ENCODE peak calls at places on chromosomes 2 and 18, in nine cellular contexts. N is K562, T is GM23338, H is Peyer's patch, U is AG09309, M is endothelial cell of umbilical vein, F is GM06990, L is cardiac fibroblast, C is neural crest cell. S is an unnamed sample.

GRCh38 chr18:34117319-34117718 is 107.4 kb downstream of the NOL4 start:
- DNase-seq in N (no peak), T (peak), H (no peak), U (no peak), M (no peak), F (no peak), L (no peak), C (no peak), S (no peak)

GRCh38 chr2:74457549-74458131 is 598 bp upstream of the WBP1 start:
- DNase-seq in N (no peak), T (peak), H (peak), U (no peak), M (no peak), F (peak), L (no peak), C (peak), S (peak)

GRCh38 chr2:182302174-182302573 is 124.7 kb downstream of the PDE1A start:
- DNase-seq in N (no peak), T (no peak), H (no peak), U (peak), M (no peak), F (no peak), L (peak), C (no peak), S (no peak)

GRCh38 chr2:215299337-215299859 is 12.5 kb upstream of the ATIC start:
- DNase-seq in N (peak), T (no peak), H (no peak), U (no peak), M (no peak), F (no peak), L (no peak), C (no peak), S (no peak)

GRCh38 chr2:231563378-231563961 is 29.2 kb upstream of the TEX44 start:
- DNase-seq in N (peak), T (peak), H (no peak), U (peak), M (peak), F (no peak), L (peak), C (peak), S (peak)

GRCh38 chr18:72160504-72161445 is 383.4 kb downstream of the CBLN2 start:
- DNase-seq in N (no peak), T (no peak), H (no peak), U (no peak), M (no peak), F (no peak), L (no peak), C (no peak), S (no peak)

GRCh38 chr2:177908182-177908581 is 164.4 kb downstream of the PDE11A start:
- DNase-seq in N (no peak), T (peak), H (no peak), U (no peak), M (no peak), F (no peak), L (no peak), C (no peak), S (no peak)

GRCh38 chr2:242038928-242039341 is 169.4 kb downstream of the RTP5 start:
- DNase-seq in N (no peak), T (no peak), H (no peak), U (no peak), M (no peak), F (no peak), L (no peak), C (no peak), S (no peak)

GRCh38 chr2:100260712-100261620 is 61.3 kb downstream of the LONRF2 start:
- DNase-seq in N (peak), T (peak), H (peak), U (peak), M (peak), F (no peak), L (peak), C (peak), S (peak)

GRCh38 chr18:32381761-32382160 is 88.9 kb downstream of the GAREM1 start:
- DNase-seq in N (no peak), T (no peak), H (no peak), U (no peak), M (no peak), F (no peak), L (no peak), C (no peak), S (no peak)

GRCh38 chr2:233184669-233185068 is 66.8 kb upstream of the ATG16L1 start:
- DNase-seq in N (no peak), T (no peak), H (no peak), U (no peak), M (no peak), F (no peak), L (no peak), C (no peak), S (no peak)

GRCh38 chr2:104033399-104033798 is 820.5 kb upstream of the POU3F3 start:
- DNase-seq in N (no peak), T (peak), H (no peak), U (no peak), M (no peak), F (no peak), L (peak), C (no peak), S (peak)

GRCh38 chr2:234463626-234464290 is 33.1 kb downstream of the ARL4C start:
- DNase-seq in N (no peak), T (no peak), H (peak), U (no peak), M (no peak), F (no peak), L (no peak), C (no peak), S (peak)

GRCh38 chr2:31353121-31353520 is 61.4 kb downstream of the XDH start:
- DNase-seq in N (no peak), T (no peak), H (no peak), U (no peak), M (no peak), F (no peak), L (no peak), C (no peak), S (no peak)

GRCh38 chr2:222445226-222445625 is 20.9 kb downstream of the SGPP2 start:
- DNase-seq in N (no peak), T (peak), H (no peak), U (no peak), M (no peak), F (no peak), L (peak), C (no peak), S (no peak)

GRCh38 chr18:75109819-75110218 is 99.1 kb downstream of the PTGR3 start:
- DNase-seq in N (no peak), T (no peak), H (no peak), U (no peak), M (no peak), F (no peak), L (no peak), C (no peak), S (no peak)

GRCh38 chr2:121974919-121975654 is 219.6 kb downstream of the TSN start:
- DNase-seq in N (peak), T (peak), H (no peak), U (peak), M (peak), F (peak), L (peak), C (peak), S (peak)

GRCh38 chr2:14530506-14530905 is 102.0 kb upstream of the LRATD1 start:
- DNase-seq in N (no peak), T (no peak), H (no peak), U (no peak), M (no peak), F (no peak), L (peak), C (no peak), S (no peak)

GRCh38 chr2:189506514-189506976 is 65.3 kb downstream of the WDR75 start:
- DNase-seq in N (peak), T (no peak), H (no peak), U (no peak), M (peak), F (no peak), L (no peak), C (no peak), S (peak)

GRCh38 chr2:26455801-26456700 is 21.9 kb downstream of the OTOF start:
- DNase-seq in N (no peak), T (no peak), H (no peak), U (no peak), M (peak), F (no peak), L (no peak), C (no peak), S (no peak)

DNA sequence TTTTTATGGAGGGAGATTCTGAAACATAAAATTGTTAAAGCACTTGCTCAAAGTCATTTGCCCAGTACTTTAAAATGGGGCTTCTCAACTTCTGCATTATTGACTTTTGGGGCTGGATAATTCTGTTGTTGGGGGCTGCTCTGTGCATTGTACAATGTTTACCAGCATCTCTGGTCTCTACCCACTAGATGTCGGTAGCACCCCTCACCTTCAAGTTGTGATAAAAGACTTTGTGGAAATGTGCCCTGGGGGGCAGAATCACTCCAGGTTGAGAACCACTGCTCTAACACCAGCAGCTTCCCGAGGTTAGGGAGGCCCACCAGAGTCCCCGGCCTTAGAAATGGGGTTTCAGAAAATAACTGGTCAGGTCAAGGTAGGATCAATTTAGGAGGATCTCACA is 26.8 kb upstream of the CUL3 start:
- DNase-seq in N (no peak), T (peak), H (no peak), U (no peak), M (no peak), F (no peak), L (no peak), C (no peak), S (no peak)
- TF ChIP-seq CTCF in N (peak), T (peak), H (peak), U (no peak), M (no peak), F (peak), L (no peak), C (no peak), S (no peak)

GRCh38 chr2:159941729-159942128 is 120.7 kb downstream of the PLA2R1 start:
- DNase-seq in N (no peak), T (no peak), H (no peak), U (no peak), M (no peak), F (no peak), L (no peak), C (no peak), S (no peak)

GRCh38 chr2:159938375-159938774 is 124.0 kb downstream of the PLA2R1 start:
- DNase-seq in N (no peak), T (no peak), H (no peak), U (no peak), M (no peak), F (no peak), L (no peak), C (no peak), S (no peak)

GRCh38 chr2:159942149-159942548 is 120.3 kb downstream of the PLA2R1 start:
- DNase-seq in N (no peak), T (no peak), H (no peak), U (no peak), M (peak), F (no peak), L (peak), C (no peak), S (no peak)

GRCh38 chr2:159936471-159936870 is 125.9 kb downstream of the PLA2R1 start:
- DNase-seq in N (peak), T (peak), H (no peak), U (no peak), M (no peak), F (no peak), L (no peak), C (no peak), S (peak)

GRCh38 chr2:159939946-159940345 is 122.5 kb downstream of the PLA2R1 start:
- DNase-seq in N (peak), T (peak), H (no peak), U (no peak), M (peak), F (no peak), L (peak), C (no peak), S (peak)
- TF ChIP-seq CTCF in N (peak), T (peak), H (no peak), U (peak), M (peak), F (peak), L (peak), C (peak), S (peak)

GRCh38 chr2:97749611-97750010 is 36.2 kb downstream of the ZAP70 start:
- DNase-seq in N (no peak), T (peak), H (no peak), U (no peak), M (no peak), F (no peak), L (no peak), C (no peak), S (no peak)

GRCh38 chr2:97747285-97747684 is 33.9 kb downstream of the ZAP70 start:
- DNase-seq in N (no peak), T (no peak), H (no peak), U (no peak), M (no peak), F (no peak), L (no peak), C (no peak), S (peak)

GRCh38 chr2:97747716-97748115 is 34.3 kb downstream of the ZAP70 start:
- DNase-seq in N (no peak), T (no peak), H (no peak), U (peak), M (no peak), F (no peak), L (peak), C (no peak), S (no peak)

GRCh38 chr2:97750017-97750416 is 36.6 kb downstream of the ZAP70 start:
- DNase-seq in N (no peak), T (no peak), H (no peak), U (no peak), M (no peak), F (no peak), L (no peak), C (no peak), S (no peak)

DNA sequence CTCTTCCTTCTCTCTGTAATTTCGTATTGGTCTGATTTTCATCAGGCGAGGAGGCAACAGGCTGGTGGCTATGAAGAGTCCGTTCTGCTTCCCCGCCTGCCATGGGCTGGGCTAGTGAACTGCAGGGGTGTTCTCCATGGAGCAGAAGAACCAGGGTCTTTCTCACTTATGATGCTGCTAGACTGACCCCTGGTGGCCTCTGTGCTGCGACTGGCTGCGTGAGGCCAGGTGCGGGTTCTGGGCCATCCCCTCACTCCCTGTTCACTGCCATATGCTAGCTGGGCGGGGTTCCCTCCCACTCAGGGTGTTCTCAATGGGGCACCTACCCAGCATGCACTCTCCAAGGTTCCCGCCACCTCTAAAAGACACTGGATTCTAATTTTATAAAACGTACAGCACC is 35.0 kb downstream of the ZAP70 start:
- DNase-seq in N (peak), T (peak), H (peak), U (no peak), M (no peak), F (peak), L (peak), C (peak), S (peak)
- TF ChIP-seq CTCF in N (peak), T (peak), H (peak), U (peak), M (no peak), F (peak), L (peak), C (peak), S (peak)

DNA sequence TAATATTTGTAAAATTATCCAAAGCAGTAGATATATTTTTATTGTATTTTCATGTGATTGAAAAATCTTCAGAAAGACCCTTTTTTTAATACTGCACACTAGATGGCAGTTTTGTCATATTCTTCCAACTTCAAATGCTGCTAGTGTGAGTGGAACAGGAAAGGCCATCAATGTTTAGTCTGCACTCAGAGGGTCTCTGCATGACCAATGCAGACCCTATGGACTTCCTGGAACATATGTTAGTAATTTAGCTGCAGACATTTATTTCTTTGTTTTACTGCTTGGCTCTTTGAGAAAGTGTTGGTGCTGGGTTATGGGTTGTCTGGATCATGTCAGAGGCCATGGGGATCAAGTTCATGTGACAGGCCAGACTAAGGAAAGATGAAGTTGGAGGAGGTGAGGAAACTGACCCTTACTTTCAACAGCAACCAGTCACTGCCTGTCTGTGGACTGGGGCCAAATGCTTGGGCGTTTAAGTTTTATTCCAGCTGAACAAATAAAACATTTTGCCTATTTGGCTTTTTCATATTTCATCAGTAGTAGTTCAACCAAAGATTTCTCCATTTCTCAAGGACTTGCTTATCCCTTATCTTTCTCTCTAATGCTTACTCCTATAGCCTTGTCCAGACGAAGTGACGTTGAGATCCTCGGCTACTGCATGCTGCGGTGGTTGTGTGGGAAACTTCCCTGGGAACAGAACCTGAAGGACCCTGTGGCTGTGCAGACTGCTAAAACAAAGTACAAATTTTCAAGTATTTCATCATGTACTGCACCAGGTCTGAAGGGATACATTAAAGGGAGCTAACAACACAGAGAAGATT is 84.8 kb downstream of the VRK2 start:
- DNase-seq in N (no peak), T (peak), H (no peak), U (no peak), M (peak), F (no peak), L (peak), C (no peak), S (no peak)
- TF ChIP-seq CTCF in N (peak), T (peak), H (no peak), U (peak), M (no peak), F (no peak), L (no peak), C (peak), S (no peak)

GRCh38 chr2:129256642-129257041 is 722.8 kb upstream of the RAB6C start:
- DNase-seq in N (no peak), T (no peak), H (no peak), U (no peak), M (no peak), F (no peak), L (no peak), C (no peak), S (no peak)
- TF ChIP-seq CTCF in N (no peak), T (no peak), H (no peak), U (no peak), M (no peak), F (no peak), L (no peak), C (no peak), S (no peak)

S was measured in activated CD8-positive, alpha-beta T cell treated with anti-CD3 and anti-CD28 coated beads for 36 hours.